ENCODE peak calls at places on chromosomes 5 and 9, in seven cellular contexts. I is PC-9, J is mammary epithelial cell, D is IMR-90, H is fibroblast of lung, P is mesendoderm, C is astrocyte. B is an unnamed sample.
A peak's percentile ranks its signal among the peaks of the same experiment; 100 is the strongest.

GRCh38 chr5:113846941-113847340 is 333.4 kb downstream of the YTHDC2 start:
- DNase-seq in D (no peak), C (no peak), H (no peak), I (no peak), J (no peak), P (peak; percentile 23), B (peak; percentile 4)

GRCh38 chr9:132782106-132782505 is 96.0 kb downstream of the AK8 start:
- DNase-seq in H (no peak), P (peak; percentile 63), J (no peak), I (no peak), C (no peak), D (no peak), B (no peak)

GRCh38 chr5:97915101-97915500 is 732.1 kb upstream of the RIOK2 start:
- DNase-seq in H (no peak), I (no peak), D (no peak), C (no peak), P (no peak), J (no peak), B (no peak)

GRCh38 chr5:72543365-72543764 is 36.2 kb upstream of the ZNF366 start:
- DNase-seq in H (peak; percentile 91), J (peak; percentile 72), P (no peak), C (peak; percentile 91), I (no peak), D (peak; percentile 69), B (no peak)

GRCh38 chr9:113164536-113165300 is 13.9 kb downstream of the SLC31A2 start:
- DNase-seq in D (peak; percentile 58), C (peak; percentile 50), J (no peak), I (no peak), H (peak; percentile 62), P (peak; percentile 30), B (no peak)

GRCh38 chr9:69379250-69379982 is 54.4 kb downstream of the ENTREP1 start:
- DNase-seq in J (peak; percentile 63), H (peak; percentile 71), I (peak; percentile 74), C (peak; percentile 63), P (peak; percentile 76), D (peak; percentile 51), B (peak; percentile 79)

GRCh38 chr5:96064905-96065304 is 103.3 kb upstream of the ELL2 start:
- DNase-seq in I (no peak), P (no peak), D (no peak), H (no peak), J (no peak), C (no peak), B (no peak)

GRCh38 chr9:87597710-87598200 is 100.1 kb downstream of the DAPK1 start:
- DNase-seq in D (no peak), H (no peak), C (no peak), I (no peak), P (no peak), J (no peak), B (no peak)

GRCh38 chr5:36658016-36658415 is 51.6 kb downstream of the SLC1A3 start:
- DNase-seq in D (peak; percentile 10), H (peak; percentile 79), J (no peak), C (peak; percentile 75), P (no peak), I (no peak), B (no peak)

GRCh38 chr9:34457266-34458012 is 931 bp downstream of the FAM219A start:
- DNase-seq in C (peak; percentile 69), I (peak; percentile 52), P (peak; percentile 86), H (peak; percentile 81), J (peak; percentile 66), D (peak; percentile 77), B (peak; percentile 62)

GRCh38 chr9:131226226-131226625 is 50.1 kb downstream of the FAM78A start:
- DNase-seq in P (no peak), D (no peak), I (no peak), J (no peak), H (no peak), C (no peak), B (no peak)

GRCh38 chr9:98577446-98577845 is 131.3 kb downstream of the GABBR2 start:
- DNase-seq in D (no peak), C (no peak), J (no peak), H (no peak), I (no peak), P (no peak), B (no peak)

GRCh38 chr9:107426126-107426525 is 63.4 kb downstream of the KLF4 start:
- DNase-seq in H (no peak), J (no peak), D (no peak), P (no peak), I (no peak), C (no peak), B (no peak)

GRCh38 chr9:36450110-36450732 is 50.2 kb upstream of the RNF38 start:
- DNase-seq in C (no peak), J (peak; percentile 26), I (peak; percentile 37), H (peak; percentile 36), D (peak; percentile 57), P (peak; percentile 62), B (peak; percentile 72)

GRCh38 chr5:77015938-77016569 is 14.2 kb upstream of the AGGF1 start:
- DNase-seq in H (peak; percentile 63), J (peak; percentile 37), D (peak; percentile 69), I (peak; percentile 35), P (peak; percentile 82), C (peak; percentile 54), B (peak; percentile 62)

GRCh38 chr9:95171001-95171400 is 146.5 kb downstream of the FANCC start:
- DNase-seq in P (peak; percentile 36), J (no peak), D (peak; percentile 67), C (peak; percentile 56), I (no peak), H (peak; percentile 68), B (peak; percentile 54)

GRCh38 chr5:57299945-57300344 is 126.1 kb downstream of the GPBP1 start:
- DNase-seq in P (no peak), C (no peak), J (no peak), D (no peak), H (no peak), I (no peak), B (no peak)

GRCh38 chr5:119302916-119303897 is 52.6 kb upstream of the TNFAIP8 start:
- DNase-seq in P (peak; percentile 56), H (peak; percentile 99), J (peak; percentile 97), D (peak; percentile 99), I (peak; percentile 96), C (peak; percentile 99), B (peak; percentile 85)

GRCh38 chr5:130068988-130069387 is 164.7 kb downstream of the CHSY3 start:
- DNase-seq in J (peak; percentile 64), P (no peak), C (no peak), I (no peak), D (no peak), H (no peak), B (peak; percentile 26)

GRCh38 chr5:102893942-102894341 is 138.8 kb downstream of the PAM start:
- DNase-seq in P (peak; percentile 46), J (no peak), D (no peak), H (no peak), I (no peak), C (no peak), B (no peak)

GRCh38 chr5:177445052-177446016 is 1.3 kb upstream of the PRR7 start:
- DNase-seq in C (no peak), H (no peak), D (no peak), I (no peak), J (no peak), P (no peak), B (no peak)

DNA sequence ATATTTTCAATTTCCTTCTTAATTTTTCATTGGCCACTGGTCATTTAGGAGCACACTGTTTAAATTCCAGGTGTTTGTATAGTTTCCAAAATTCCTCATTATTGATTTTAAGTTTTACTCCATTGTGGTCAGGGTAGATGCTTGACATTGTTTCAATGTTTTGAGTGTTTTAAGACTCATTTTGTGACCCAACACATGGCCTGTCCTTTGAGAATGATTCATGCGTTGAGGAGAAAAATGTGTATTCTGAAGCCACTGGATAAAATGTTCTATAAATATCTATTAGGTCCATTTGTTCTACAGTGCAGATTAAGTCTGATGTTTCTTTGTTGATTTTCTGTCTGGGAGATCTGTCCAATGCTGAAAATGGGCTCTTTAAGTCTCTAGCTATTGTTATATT is 24.4 kb upstream of the FNIP1 start:
- DNase-seq in C (peak; percentile 66), D (peak; percentile 19), I (no peak), P (no peak), J (no peak), H (peak; percentile 69), B (no peak)
- H3K4me2 ChIP-seq in C (no peak overlapping the region), D (no peak overlapping the region), I (no peak overlapping the region), P (no peak overlapping the region), J (no peak overlapping the region), H (no peak overlapping the region), B (no peak overlapping the region)

DNA sequence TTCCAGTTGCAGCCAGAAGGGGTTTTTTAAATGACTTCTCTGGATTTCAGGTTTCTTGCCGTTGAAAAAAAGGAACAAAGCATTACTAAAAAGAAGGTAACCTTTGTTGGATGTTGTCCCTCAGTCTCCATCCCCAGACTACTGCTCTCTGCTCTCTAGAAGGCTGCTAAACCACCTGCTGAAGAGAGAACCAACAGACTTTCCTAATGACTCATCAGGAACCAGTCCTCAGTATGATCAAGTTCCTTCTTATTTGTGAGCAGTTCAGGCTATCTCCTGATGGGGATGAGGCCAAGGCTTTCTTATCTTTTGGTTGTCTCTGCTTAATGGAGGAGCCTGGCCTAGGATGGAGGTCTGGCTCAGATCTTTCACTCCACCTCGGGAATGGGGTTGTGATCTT is 4.1 kb downstream of the KIF4B start:
- DNase-seq in D (no peak), H (no peak), C (no peak), P (no peak), J (no peak), I (no peak), B (no peak)
- H3K4me1 ChIP-seq in D (no peaks in the 10 kb centered on the region), H (no peaks in the 10 kb centered on the region), C (no peaks in the 10 kb centered on the region), P (no peaks in the 10 kb centered on the region), J (no peaks in the 10 kb centered on the region), I (no peaks in the 10 kb centered on the region), B (no peaks in the 10 kb centered on the region)

DNA sequence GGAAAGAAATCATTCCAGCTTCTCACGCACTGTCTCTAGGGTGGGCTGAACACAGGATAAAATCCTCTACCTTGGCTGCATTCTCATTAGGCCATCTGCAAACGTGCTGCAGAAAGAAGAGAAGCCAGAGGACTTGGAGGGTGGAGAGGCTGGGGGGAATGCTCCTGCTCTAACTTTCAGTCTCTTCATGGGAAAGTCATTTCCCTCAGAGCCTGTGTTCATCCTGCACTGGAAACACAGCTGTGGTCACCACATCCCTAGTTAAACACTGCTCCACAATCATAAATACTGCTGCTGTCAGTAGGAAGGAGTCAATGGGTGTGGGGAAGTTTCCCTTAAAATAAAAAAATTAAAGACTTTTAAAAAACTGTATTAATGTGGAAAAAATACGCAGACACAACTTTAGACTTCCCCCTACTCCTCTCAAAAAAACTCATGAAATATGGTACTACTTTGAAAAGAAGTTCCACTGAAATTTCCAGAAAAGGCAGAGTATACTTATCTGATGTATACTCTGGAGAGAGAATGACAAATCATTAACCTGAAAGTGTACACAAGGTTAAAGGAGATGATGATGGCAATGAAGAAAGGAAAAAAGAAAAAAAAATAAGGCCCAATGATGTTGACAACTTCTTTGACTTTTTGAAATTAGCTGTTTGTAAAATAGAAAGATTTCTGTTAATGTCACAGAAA is 46.8 kb downstream of the LHFPL2 start:
- DNase-seq in D (peak; percentile 80), I (no peak), P (no peak), C (peak; percentile 72), J (no peak), H (peak; percentile 74), B (peak; percentile 34)
- H3K27ac ChIP-seq in D (peak overlapping the region; percentile 59), I (peak overlapping the region; percentile 25), P (no peak overlapping the region), C (peak overlapping the region; percentile 71), J (no peak overlapping the region), H (peak overlapping the region; percentile 2), B (peak overlapping the region; percentile 86)

GRCh38 chr9:9216934-9217333 is 1395.9 kb downstream of the PTPRD start:
- DNase-seq in C (no peak), H (no peak), I (no peak), P (no peak), D (no peak), J (no peak), B (no peak)
- H3K4me2 ChIP-seq in C (no peak overlapping the region), H (no peak overlapping the region), I (no peak overlapping the region), P (no peak overlapping the region), D (no peak overlapping the region), J (no peak overlapping the region), B (no peak overlapping the region)